ENCODE peak calls at places on chromosomes 16 and 17, in five cellular contexts. D is HS-27A; Y is GM13976; M is C1 segment of cervical spinal cord; A is CD4-positive, alpha-beta T cell. J is an unnamed sample.

GRCh38 chr17:67801626-67802175 is 23.6 kb upstream of the BPTF start:
- DNase-seq in D (no peak), Y (no peak), M (no peak), A (no peak), J (no peak)

GRCh38 chr17:49910094-49910857 is 58.7 kb upstream of the DLX4 start:
- DNase-seq in M (no peak), D (no peak), Y (no peak), A (no peak), J (peak)

GRCh38 chr16:88437367-88437964 is 15.6 kb upstream of the ZFPM1 start:
- DNase-seq in M (no peak), A (peak), Y (peak), D (no peak), J (peak)

GRCh38 chr16:51880776-51881175 is 666.2 kb downstream of the TOX3 start:
- DNase-seq in D (peak), M (no peak), Y (no peak), A (no peak), J (no peak)

GRCh38 chr16:68656771-68657170 is 11.7 kb downstream of the CDH3 start:
- DNase-seq in D (no peak), A (no peak), M (no peak), Y (no peak), J (no peak)

GRCh38 chr16:68298907-68299515 is 11.7 kb downstream of the SLC7A6OS start:
- DNase-seq in A (no peak), D (peak), Y (no peak), M (no peak), J (no peak)

GRCh38 chr16:14560523-14560922 is 69.5 kb downstream of the PARN start:
- DNase-seq in Y (no peak), M (no peak), D (no peak), A (no peak), J (no peak)

GRCh38 chr16:84741351-84741791 is 41.6 kb downstream of the USP10 start:
- DNase-seq in D (no peak), A (no peak), M (peak), Y (no peak), J (no peak)

GRCh38 chr16:22614271-22614947 is 103.7 kb downstream of the NPIPB5 start:
- DNase-seq in Y (no peak), M (no peak), A (no peak), D (no peak), J (no peak)

GRCh38 chr16:35210681-35211433 is 1751.4 kb downstream of the TP53TG3F start:
- DNase-seq in A (no peak), M (no peak), D (no peak), Y (no peak), J (no peak)

GRCh38 chr17:31226373-31226772 is 70.7 kb downstream of the OMG start:
- DNase-seq in D (no peak), Y (no peak), A (no peak), M (no peak), J (no peak)

GRCh38 chr16:4372578-4373355 is 1.1 kb downstream of the VASN start:
- DNase-seq in A (no peak), Y (no peak), D (no peak), M (no peak), J (peak)

GRCh38 chr17:17921192-17922082 is 50.8 kb downstream of the TOM1L2 start:
- DNase-seq in M (no peak), D (peak), Y (no peak), A (no peak), J (peak)

GRCh38 chr17:37274432-37274831 is 101.4 kb upstream of the C17orf78 start:
- DNase-seq in Y (no peak), A (no peak), M (no peak), D (no peak), J (no peak)

GRCh38 chr16:26599786-26600107 is 467.0 kb upstream of the C16orf82 start:
- DNase-seq in D (no peak), Y (no peak), A (no peak), M (no peak), J (no peak)

GRCh38 chr16:65061935-65062334 is 59.9 kb downstream of the CDH11 start:
- DNase-seq in D (no peak), A (no peak), Y (no peak), M (no peak), J (no peak)

GRCh38 chr16:25596194-25596593 is 95.6 kb upstream of the HS3ST4 start:
- DNase-seq in M (no peak), Y (no peak), A (no peak), D (no peak), J (no peak)

GRCh38 chr17:74037320-74037719 is 166.2 kb upstream of the RPL38 start:
- DNase-seq in A (no peak), M (no peak), D (no peak), Y (no peak), J (peak)

GRCh38 chr16:53695070-53695469 is 8.6 kb downstream of the RPGRIP1L start:
- DNase-seq in M (no peak), D (no peak), Y (no peak), A (no peak), J (no peak)

GRCh38 chr16:47880653-47881052 is 275.1 kb downstream of the ABCC12 start:
- DNase-seq in Y (no peak), A (no peak), D (no peak), M (no peak), J (no peak)

J was measured in retina.